ENCODE peak calls at places on chromosomes 7 and 10, in nine cellular contexts. A is lung, R is heart right ventricle, J is colonic mucosa, I is HL-60, H is mesendoderm, N is SJSA1, C is cardiac muscle cell, S is PC-9. L is an unnamed sample.

GRCh38 chr10:52517017-52517416 is 202.9 kb downstream of the DKK1 start:
- DNase-seq in A (no peak), R (no peak), J (no peak), I (no peak), H (peak; percentile 57), N (no peak), C (peak; percentile 39), S (no peak), L (no peak)

GRCh38 chr10:98020784-98021183 is 9.6 kb downstream of the CRTAC1 start:
- DNase-seq in A (no peak), R (no peak), J (no peak), I (no peak), H (no peak), N (no peak), C (no peak), S (no peak), L (no peak)

GRCh38 chr10:23974886-23975830 is 233.8 kb upstream of the KIAA1217 start:
- DNase-seq in A (no peak), R (no peak), J (no peak), I (no peak), H (peak; percentile 6), N (no peak), C (peak; percentile 53), S (no peak), L (no peak)

GRCh38 chr10:13743101-13743693 is 156.4 kb downstream of the PRPF18 start:
- DNase-seq in A (no peak), R (no peak), J (no peak), I (no peak), H (no peak), N (no peak), C (no peak), S (no peak), L (no peak)

GRCh38 chr7:12357508-12357907 is 46.2 kb downstream of the VWDE start:
- DNase-seq in A (no peak), R (no peak), J (no peak), I (no peak), H (no peak), N (no peak), C (no peak), S (no peak), L (no peak)

GRCh38 chr7:109246330-109247077 is 676.8 kb downstream of the DNAJB9 start:
- DNase-seq in A (no peak), R (no peak), J (no peak), I (no peak), H (no peak), N (no peak), C (no peak), S (peak; percentile 50), L (no peak)

GRCh38 chr10:131648386-131649020 is 252.3 kb upstream of the PPP2R2D start:
- DNase-seq in A (no peak), R (no peak), J (no peak), I (no peak), H (no peak), N (no peak), C (no peak), S (no peak), L (no peak)

GRCh38 chr7:74061840-74062539 is 21.6 kb upstream of the LIMK1 start:
- DNase-seq in A (peak; percentile 89), R (peak; percentile 78), J (peak; percentile 90), I (peak; percentile 72), H (peak; percentile 76), N (peak; percentile 91), C (no peak), S (peak; percentile 90), L (peak; percentile 87)

GRCh38 chr10:79241990-79242619 is 105.2 kb upstream of the PPIF start:
- DNase-seq in A (peak; percentile 64), R (peak; percentile 79), J (peak; percentile 60), I (peak; percentile 78), H (peak; percentile 81), N (no peak), C (peak; percentile 45), S (peak; percentile 70), L (peak; percentile 68)

GRCh38 chr10:50432610-50433009 is 181.3 kb upstream of the ASAH2 start:
- DNase-seq in A (no peak), R (no peak), J (no peak), I (no peak), H (no peak), N (no peak), C (no peak), S (no peak), L (no peak)

GRCh38 chr10:13707156-13707881 is 120.6 kb downstream of the PRPF18 start:
- DNase-seq in A (peak; percentile 69), R (peak; percentile 80), J (peak; percentile 81), I (no peak), H (peak; percentile 95), N (peak; percentile 82), C (peak; percentile 74), S (peak; percentile 63), L (peak; percentile 83)

GRCh38 chr7:26662646-26663045 is 201.7 kb downstream of the SKAP2 start:
- DNase-seq in A (no peak), R (no peak), J (no peak), I (no peak), H (no peak), N (no peak), C (no peak), S (no peak), L (no peak)

DNA sequence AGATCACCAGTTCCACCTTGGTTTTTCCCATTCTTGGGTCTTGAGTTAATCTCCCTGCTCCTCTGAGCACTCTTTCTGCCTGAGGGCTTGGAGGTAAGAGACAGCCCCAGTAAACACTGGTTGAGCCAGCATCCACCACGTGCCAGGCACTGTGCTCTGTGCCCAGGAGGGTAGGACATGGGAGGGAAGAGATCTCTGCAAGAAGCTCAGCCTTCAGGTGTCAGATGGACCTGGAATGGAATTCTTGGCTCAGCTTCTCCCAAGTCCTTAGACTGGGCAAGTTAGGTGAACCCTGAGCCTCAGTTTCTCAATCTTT is 2.5 kb downstream of the ZYX start:
- DNase-seq in A (no peak), R (no peak), J (no peak), I (no peak), H (no peak), N (no peak), C (no peak), S (no peak), L (no peak)
- H3K27ac ChIP-seq in A (no peak overlapping the region), R (peak overlapping the region; percentile 100), J (no peak overlapping the region), I (peak overlapping the region; percentile 49), H (no peak overlapping the region), N (no peak overlapping the region), C (no peak overlapping the region), S (no peak overlapping the region), L (peak overlapping the region; percentile 99)

GRCh38 chr10:4733150-4733842 is 92.7 kb upstream of the AKR1E2 start:
- DNase-seq in A (no peak), R (no peak), J (no peak), I (no peak), H (no peak), N (no peak), C (no peak), S (peak; percentile 71), L (no peak)
- H3K27ac ChIP-seq in A (no peak overlapping the region), R (no peak overlapping the region), J (no peak overlapping the region), I (no peak overlapping the region), H (no peak overlapping the region), N (no peak overlapping the region), C (no peak overlapping the region), S (peak overlapping the region; percentile 70), L (no peak overlapping the region)

GRCh38 chr10:124666494-124666893 is 77.7 kb downstream of the FAM53B start:
- DNase-seq in A (no peak), R (no peak), J (no peak), I (no peak), H (no peak), N (no peak), C (no peak), S (no peak), L (no peak)

GRCh38 chr10:124669141-124669823 is 74.9 kb downstream of the FAM53B start:
- DNase-seq in A (no peak), R (peak; percentile 13), J (no peak), I (no peak), H (no peak), N (no peak), C (no peak), S (no peak), L (no peak)

GRCh38 chr10:124668517-124669051 is 75.6 kb downstream of the FAM53B start:
- DNase-seq in A (no peak), R (peak; percentile 46), J (no peak), I (no peak), H (no peak), N (no peak), C (no peak), S (no peak), L (no peak)

GRCh38 chr10:124665980-124666379 is 78.2 kb downstream of the FAM53B start:
- DNase-seq in A (no peak), R (no peak), J (peak; percentile 49), I (no peak), H (peak; percentile 65), N (no peak), C (no peak), S (no peak), L (no peak)

DNA sequence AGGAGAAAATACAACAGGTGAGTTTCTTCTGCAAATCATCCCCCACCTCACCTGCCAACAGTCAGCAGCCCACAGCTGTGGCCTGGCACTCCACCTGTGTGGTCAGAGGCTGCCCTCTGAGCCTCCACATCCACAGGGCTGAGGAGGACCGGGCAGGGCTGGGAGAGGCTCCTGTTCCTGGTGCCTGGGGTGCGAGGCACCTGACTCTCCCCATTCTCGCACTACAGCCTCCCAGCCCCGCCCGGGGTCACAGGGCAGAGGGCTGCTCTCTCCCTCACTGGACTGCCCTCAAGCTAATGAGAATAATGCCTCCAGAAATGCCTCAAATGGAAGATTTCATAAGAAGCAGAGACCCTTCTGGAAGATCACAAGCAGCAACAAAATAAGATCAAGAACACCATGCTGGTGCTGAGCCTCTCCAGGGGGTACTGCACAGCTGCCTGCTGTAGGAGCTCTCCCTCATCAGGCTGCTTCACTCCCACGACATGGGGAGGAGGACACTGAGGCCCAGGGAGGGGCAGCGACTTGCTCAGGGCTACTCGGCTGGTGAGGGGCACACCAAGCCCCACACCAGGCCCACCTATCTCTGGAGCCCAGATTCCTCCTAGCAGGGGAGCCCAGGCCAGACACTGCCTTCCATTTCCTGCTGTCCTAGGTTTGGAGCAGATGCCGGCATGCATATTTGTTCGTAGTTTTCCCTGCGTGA is 76.6 kb downstream of the FAM53B start:
- DNase-seq in A (no peak), R (no peak), J (peak; percentile 61), I (no peak), H (no peak), N (no peak), C (no peak), S (no peak), L (no peak)
- H3K27ac ChIP-seq in A (peak overlapping the region; percentile 63), R (peak overlapping the region; percentile 35), J (no peak overlapping the region), I (no peak overlapping the region), H (no peak overlapping the region), N (no peak overlapping the region), C (no peak overlapping the region), S (no peak overlapping the region), L (peak overlapping the region; percentile 45)

DNA sequence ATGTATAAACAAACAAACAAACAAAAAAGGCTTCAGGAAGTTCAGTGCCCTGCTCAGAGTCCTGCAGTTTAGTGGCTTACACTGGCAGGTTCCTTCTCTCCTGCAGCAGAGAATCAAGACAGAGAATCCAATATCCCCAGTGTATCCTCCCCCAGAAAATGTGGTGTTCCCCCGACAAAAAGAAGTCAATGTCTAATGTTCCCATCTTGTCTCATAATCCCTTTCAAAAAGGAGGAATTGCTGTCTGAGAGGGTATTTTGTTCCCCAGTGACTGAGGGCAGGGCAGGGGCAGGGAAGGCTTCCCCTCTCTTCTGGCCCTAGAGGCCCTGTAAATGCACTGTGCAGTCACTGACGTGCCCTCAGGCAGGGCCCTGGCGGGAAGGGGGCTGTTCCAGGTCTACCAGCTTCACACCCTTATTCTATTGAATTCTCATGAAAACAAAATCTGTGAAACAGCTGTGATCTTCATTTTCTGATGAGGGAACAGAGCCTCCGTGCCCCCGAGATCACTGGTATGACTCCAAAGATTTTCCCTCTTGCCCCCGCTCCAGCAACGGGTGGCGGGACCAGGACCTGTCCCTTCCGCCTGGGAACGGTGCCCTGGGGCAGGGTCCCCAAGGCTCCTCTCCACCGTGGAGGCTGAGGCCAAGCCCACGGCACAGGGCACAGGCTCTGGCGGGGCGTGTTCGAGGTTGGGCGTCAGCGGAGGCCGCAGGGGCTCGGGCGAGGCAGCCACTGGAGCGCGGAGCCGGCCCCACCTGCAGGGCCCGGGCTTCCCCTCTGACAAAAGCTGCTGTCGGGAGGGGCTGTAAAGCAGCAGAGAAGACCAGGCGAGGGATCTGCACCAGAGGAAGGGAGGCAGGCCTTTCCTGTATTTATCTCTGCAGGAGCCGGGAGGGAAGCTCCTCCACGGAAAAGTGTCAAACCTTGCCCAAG is 13.4 kb upstream of the WDFY4 start:
- DNase-seq in A (no peak), R (no peak), J (no peak), I (no peak), H (peak; percentile 81), N (no peak), C (no peak), S (no peak), L (no peak)
- H3K27ac ChIP-seq in A (no peak overlapping the region), R (no peak overlapping the region), J (no peak overlapping the region), I (no peak overlapping the region), H (no peak overlapping the region), N (no peak overlapping the region), C (no peak overlapping the region), S (no peak overlapping the region), L (no peak overlapping the region)